ENCODE peak calls at places on chromosomes 3 and 15, in four cellular contexts. H, C, B and D are unnamed samples.

GRCh38 chr15:44317423-44317822 is 28.9 kb downstream of the GOLM2 start:
- DNase-seq in C (no peak), H (no peak), B (peak; percentile 43), D (no peak)

GRCh38 chr3:38318766-38319671 is 27.6 kb upstream of the XYLB start:
- DNase-seq in B (no peak), H (no peak), C (no peak), D (no peak)

GRCh38 chr3:89353465-89353864 is 246.0 kb downstream of the EPHA3 start:
- DNase-seq in H (peak; percentile 93), B (no peak), C (no peak), D (no peak)

GRCh38 chr3:73136941-73137340 is 75.5 kb downstream of the EBLN2 start:
- DNase-seq in H (no peak), C (no peak), B (no peak), D (no peak)

GRCh38 chr3:159604151-159604581 is 384.5 kb upstream of the IL12A start:
- DNase-seq in B (no peak), C (no peak), H (no peak), D (no peak)

GRCh38 chr15:90411176-90411575 is 23.1 kb downstream of the IQGAP1 start:
- DNase-seq in B (no peak), C (no peak), H (no peak), D (no peak)

GRCh38 chr3:57935539-57935938 is 72.7 kb upstream of the FLNB start:
- DNase-seq in C (no peak), H (no peak), B (no peak), D (no peak)

GRCh38 chr15:90570643-90571042 is 40.9 kb downstream of the CRTC3 start:
- DNase-seq in B (no peak), H (no peak), C (no peak), D (no peak)

GRCh38 chr3:101950510-101950909 is 101.2 kb downstream of the NFKBIZ start:
- DNase-seq in B (no peak), H (no peak), C (no peak), D (no peak)

GRCh38 chr15:93035092-93035915 is 53.7 kb downstream of the RGMA start:
- DNase-seq in H (no peak), B (no peak), C (no peak), D (no peak)

GRCh38 chr3:160447544-160447943 is 2.0 kb downstream of the TRIM59 start:
- DNase-seq in B (no peak), C (no peak), H (no peak), D (no peak)

GRCh38 chr3:42654331-42655201 is 1.1 kb downstream of the ZBTB47 start:
- DNase-seq in B (peak; percentile 92), H (no peak), C (peak; percentile 76), D (no peak)

GRCh38 chr3:4807381-4808280 is 171.6 kb upstream of the BHLHE40 start:
- DNase-seq in B (no peak), C (no peak), H (no peak), D (no peak)

GRCh38 chr3:138949445-138950005 is 2.5 kb downstream of the FOXL2NB start:
- DNase-seq in H (no peak), B (no peak), C (no peak), D (no peak)

GRCh38 chr15:73331991-73332925 is 36.5 kb downstream of the HCN4 start:
- DNase-seq in H (no peak), B (no peak), C (no peak), D (no peak)

GRCh38 chr3:57206423-57206822 is 6.6 kb upstream of the HESX1 start:
- DNase-seq in C (no peak), H (no peak), B (no peak), D (no peak)

GRCh38 chr3:98188553-98188952 is 22.1 kb downstream of the OR5H15 start:
- DNase-seq in C (no peak), B (peak; percentile 75), H (no peak), D (no peak)

GRCh38 chr3:170563712-170564423 is 22.0 kb downstream of the SLC7A14 start:
- DNase-seq in B (peak; percentile 4), C (no peak), H (no peak), D (no peak)